ENCODE peak calls at places on chromosome 16, in ten cellular contexts. U is activated T-cell treated with anti-CD3 and anti-CD28 coated beads for 4 hours; Y is mesothelial cell of epicardium; Q is SHP77 treated with DMSO at 0.1 percent for 48 hours; M is ELR; T is stimulated activated CD8-positive, alpha-beta memory T cell treated with anti-CD3 and anti-CD28 coated beads, Interleukin-4, amount 100 ng/mL, for 24 hours; N is activated naive CD4-positive, alpha-beta T cell treated with anti-CD3 and anti-CD28 coated beads for 36 hours; P is M059J; E is T-helper 2 cell; K is stomach. C is an unnamed sample.
A peak's percentile ranks its signal among the peaks of the same experiment; 100 is the strongest.

GRCh38 chr16:55555436-55555835 is 11.0 kb upstream of the CAPNS2 start:
- DNase-seq in U (no peak), Y (no peak), Q (no peak), M (no peak), T (no peak), N (no peak), P (no peak), E (no peak), K (no peak), C (no peak)

GRCh38 chr16:47052666-47053640 is 79.5 kb upstream of the DNAJA2 start:
- DNase-seq in U (no peak), Y (no peak), Q (no peak), M (no peak), T (no peak), N (no peak), P (no peak), E (no peak), K (no peak), C (peak; percentile 12)

GRCh38 chr16:19515765-19516164 is 6.1 kb downstream of the GDE1 start:
- DNase-seq in U (no peak), Y (no peak), Q (no peak), M (peak; percentile 39), T (no peak), N (no peak), P (no peak), E (no peak), K (no peak), C (no peak)

GRCh38 chr16:67258160-67258835 is 9.5 kb downstream of the SLC9A5 start:
- DNase-seq in U (no peak), Y (no peak), Q (no peak), M (no peak), T (no peak), N (no peak), P (no peak), E (no peak), K (no peak), C (no peak)

GRCh38 chr16:81808933-81809480 is 29.9 kb downstream of the PLCG2 start:
- DNase-seq in U (no peak), Y (no peak), Q (no peak), M (no peak), T (no peak), N (no peak), P (no peak), E (no peak), K (no peak), C (no peak)

GRCh38 chr16:8882041-8882617 is at the start of gene LITAFD:
- DNase-seq in U (no peak), Y (no peak), Q (no peak), M (no peak), T (no peak), N (no peak), P (no peak), E (no peak), K (no peak), C (no peak)

GRCh38 chr16:28503470-28504259 is 3.0 kb downstream of the IL27 start:
- DNase-seq in U (no peak), Y (no peak), Q (no peak), M (peak; percentile 28), T (no peak), N (no peak), P (peak; percentile 46), E (no peak), K (no peak), C (no peak)

GRCh38 chr16:85391769-85392583 is 221.1 kb upstream of the GSE1 start:
- DNase-seq in U (no peak), Y (peak; percentile 28), Q (no peak), M (peak; percentile 39), T (no peak), N (peak; percentile 3), P (no peak), E (no peak), K (no peak), C (no peak)

GRCh38 chr16:4314532-4315184 is 1.2 kb upstream of the GLIS2 start:
- DNase-seq in U (no peak), Y (no peak), Q (no peak), M (peak; percentile 62), T (no peak), N (peak; percentile 35), P (peak; percentile 55), E (no peak), K (no peak), C (peak; percentile 68)